ENCODE peak calls at places on chromosome 22, in ten cellular contexts. O is AG04449, H is right lobe of liver, Y is colonic mucosa, T is PC-3, F is neural crest cell, G is IMR-90, A is psoas muscle, R is AG09319, S is kidney epithelial cell. V is an unnamed sample.

GRCh38 chr22:47918276-47918928 is 1156.0 kb downstream of the TBC1D22A start:
- DNase-seq in O (no peak), H (no peak), Y (no peak), T (no peak), F (no peak), G (no peak), A (no peak), R (no peak), S (no peak), V (no peak)

GRCh38 chr22:28933321-28933720 is 49.9 kb downstream of the ZNRF3 start:
- DNase-seq in O (no peak), H (no peak), Y (no peak), T (no peak), F (no peak), G (no peak), A (no peak), R (no peak), S (no peak), V (no peak)

GRCh38 chr22:39348909-39349505 is 784 bp upstream of the SYNGR1 start:
- DNase-seq in O (no peak), H (peak), Y (no peak), T (no peak), F (no peak), G (no peak), A (no peak), R (no peak), S (no peak), V (no peak)

GRCh38 chr22:39179841-39180335 is 27.4 kb upstream of the CBX7 start:
- DNase-seq in O (no peak), H (no peak), Y (no peak), T (no peak), F (no peak), G (no peak), A (no peak), R (no peak), S (no peak), V (no peak)

GRCh38 chr22:29291215-29291614 is 15.2 kb upstream of the GAS2L1 start:
- DNase-seq in O (no peak), H (no peak), Y (no peak), T (no peak), F (no peak), G (no peak), A (no peak), R (no peak), S (no peak), V (no peak)

GRCh38 chr22:42432020-42432596 is at the start of gene NFAM1:
- DNase-seq in O (no peak), H (peak), Y (peak), T (no peak), F (no peak), G (no peak), A (peak), R (no peak), S (no peak), V (no peak)

GRCh38 chr22:49910229-49911155 is 7.7 kb downstream of the ALG12 start:
- DNase-seq in O (no peak), H (no peak), Y (no peak), T (no peak), F (no peak), G (no peak), A (peak), R (no peak), S (no peak), V (no peak)

GRCh38 chr22:19897726-19898515 is 43.2 kb upstream of the GNB1L start:
- DNase-seq in O (no peak), H (no peak), Y (no peak), T (no peak), F (no peak), G (no peak), A (no peak), R (no peak), S (no peak), V (no peak)

GRCh38 chr22:31177420-31178162 is 17.6 kb downstream of the RNF185 start:
- DNase-seq in O (peak), H (no peak), Y (no peak), T (peak), F (no peak), G (peak), A (no peak), R (peak), S (peak), V (peak)

GRCh38 chr22:19943665-19944026 is 2.0 kb upstream of the TXNRD2 start:
- DNase-seq in O (no peak), H (no peak), Y (no peak), T (no peak), F (no peak), G (peak), A (no peak), R (no peak), S (peak), V (peak)

GRCh38 chr22:20431520-20432237 is 5.9 kb downstream of the SCARF2 start:
- DNase-seq in O (no peak), H (no peak), Y (no peak), T (no peak), F (no peak), G (no peak), A (peak), R (no peak), S (no peak), V (no peak)

GRCh38 chr22:38843716-38844660 is at the start of gene NPTXR:
- DNase-seq in O (no peak), H (peak), Y (no peak), T (peak), F (peak), G (peak), A (peak), R (no peak), S (no peak), V (no peak)

GRCh38 chr22:48954781-48955311 is 872.8 kb downstream of the BRD1 start:
- DNase-seq in O (no peak), H (no peak), Y (no peak), T (no peak), F (no peak), G (no peak), A (no peak), R (no peak), S (no peak), V (no peak)

GRCh38 chr22:30210235-30210831 is 36.2 kb downstream of the LIF start:
- DNase-seq in O (no peak), H (no peak), Y (no peak), T (peak), F (peak), G (peak), A (no peak), R (no peak), S (peak), V (no peak)

GRCh38 chr22:45073064-45073463 is 63.3 kb upstream of the PHF21B start:
- DNase-seq in O (no peak), H (no peak), Y (no peak), T (no peak), F (no peak), G (no peak), A (no peak), R (no peak), S (no peak), V (no peak)

GRCh38 chr22:38831166-38831945 is 12.5 kb downstream of the NPTXR start:
- DNase-seq in O (no peak), H (no peak), Y (no peak), T (no peak), F (no peak), G (peak), A (peak), R (no peak), S (peak), V (no peak)

GRCh38 chr22:31556627-31557203 is 60.4 kb downstream of the SFI1 start:
- DNase-seq in O (no peak), H (no peak), Y (no peak), T (peak), F (peak), G (peak), A (no peak), R (peak), S (no peak), V (no peak)

GRCh38 chr22:18048441-18048898 is 24.1 kb upstream of the MICAL3 start:
- DNase-seq in O (no peak), H (no peak), Y (peak), T (no peak), F (no peak), G (peak), A (peak), R (peak), S (no peak), V (no peak)

GRCh38 chr22:17575681-17576080 is 12.4 kb downstream of the SLC25A18 start:
- DNase-seq in O (no peak), H (no peak), Y (no peak), T (no peak), F (no peak), G (no peak), A (no peak), R (no peak), S (no peak), V (no peak)

GRCh38 chr22:33785283-33785991 is 134.8 kb downstream of the LARGE1 start:
- DNase-seq in O (peak), H (no peak), Y (no peak), T (peak), F (no peak), G (peak), A (no peak), R (no peak), S (peak), V (peak)

GRCh38 chr22:39493759-39494158 is 8.3 kb upstream of the MIEF1 start:
- DNase-seq in O (peak), H (no peak), Y (no peak), T (peak), F (no peak), G (peak), A (no peak), R (peak), S (no peak), V (no peak)

GRCh38 chr22:33105501-33105911 is 47.3 kb upstream of the SYN3 start:
- DNase-seq in O (no peak), H (no peak), Y (no peak), T (no peak), F (no peak), G (peak), A (no peak), R (peak), S (peak), V (no peak)

GRCh38 chr22:44848296-44848741 is 95.9 kb downstream of the ARHGAP8 start:
- DNase-seq in O (no peak), H (no peak), Y (no peak), T (no peak), F (no peak), G (peak), A (peak), R (no peak), S (no peak), V (no peak)

GRCh38 chr22:24441406-24442351 is 14.3 kb downstream of the ADORA2A start:
- DNase-seq in O (no peak), H (no peak), Y (no peak), T (no peak), F (no peak), G (no peak), A (peak), R (no peak), S (no peak), V (no peak)

GRCh38 chr22:32082331-32082730 is 39.3 kb downstream of the SLC5A1 start:
- DNase-seq in O (no peak), H (no peak), Y (no peak), T (no peak), F (no peak), G (no peak), A (no peak), R (no peak), S (no peak), V (no peak)

GRCh38 chr22:27214691-27215090 is 557.3 kb downstream of the MIAT start:
- DNase-seq in O (no peak), H (no peak), Y (no peak), T (no peak), F (no peak), G (no peak), A (no peak), R (no peak), S (no peak), V (no peak)
- TF ChIP-seq CTCF in O (no peak), H (no peak), Y (no peak), T (no peak), F (no peak), G (no peak), A (no peak), R (no peak), S (no peak), V (no peak)

GRCh38 chr22:36384766-36385400 is 2.9 kb downstream of the MYH9 start:
- DNase-seq in O (no peak), H (no peak), Y (no peak), T (no peak), F (peak), G (no peak), A (no peak), R (no peak), S (no peak), V (no peak)
- TF ChIP-seq CTCF in O (no peak), H (no peak), Y (no peak), T (no peak), F (no peak), G (no peak), A (no peak), R (no peak), S (no peak), V (no peak)

GRCh38 chr22:46612341-46612903 is 7.8 kb upstream of the GRAMD4 start:
- DNase-seq in O (no peak), H (no peak), Y (no peak), T (no peak), F (no peak), G (no peak), A (no peak), R (no peak), S (no peak), V (no peak)
- TF ChIP-seq CTCF in O (no peak), H (no peak), Y (no peak), T (no peak), F (no peak), G (no peak), A (no peak), R (no peak), S (no peak), V (no peak)

GRCh38 chr22:36334081-36334831 is 53.5 kb downstream of the MYH9 start:
- DNase-seq in O (no peak), H (no peak), Y (peak), T (no peak), F (no peak), G (no peak), A (no peak), R (no peak), S (no peak), V (no peak)
- TF ChIP-seq CTCF in O (peak), H (no peak), Y (no peak), T (peak), F (no peak), G (no peak), A (peak), R (no peak), S (peak), V (peak)

DNA sequence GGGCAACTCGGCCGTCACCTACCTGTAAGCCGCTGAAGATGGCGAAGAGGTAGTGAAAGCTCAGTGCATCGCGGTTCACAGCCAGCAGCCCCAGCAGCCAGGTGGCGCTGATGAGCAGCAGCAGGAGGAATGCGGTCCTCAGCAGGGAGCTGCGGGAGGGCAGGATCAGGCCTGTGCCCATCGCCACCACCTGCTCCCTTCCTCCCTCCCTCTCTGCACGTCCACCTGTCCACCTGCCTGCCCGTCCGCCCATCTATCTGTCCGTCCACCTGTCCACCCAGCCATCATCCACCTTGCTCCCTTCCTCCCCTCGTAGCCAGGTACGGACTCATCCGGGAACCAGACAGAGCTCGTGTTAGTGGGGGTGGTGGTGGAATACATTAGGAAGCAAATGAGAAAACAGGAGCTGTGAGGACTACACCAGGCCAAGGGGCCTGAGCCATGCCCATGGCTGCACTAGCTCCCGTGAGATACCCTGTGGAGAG is 32.2 kb downstream of the TRMU start:
- DNase-seq in O (no peak), H (peak), Y (peak), T (peak), F (peak), G (peak), A (peak), R (no peak), S (no peak), V (no peak)
- TF ChIP-seq CTCF in O (peak), H (peak), Y (peak), T (peak), F (peak), G (peak), A (peak), R (peak), S (peak), V (peak)

GRCh38 chr22:22817468-22818201 is 70.0 kb upstream of the IGLL5 start:
- DNase-seq in O (no peak), H (no peak), Y (no peak), T (no peak), F (no peak), G (no peak), A (no peak), R (no peak), S (no peak), V (no peak)
- TF ChIP-seq CTCF in O (no peak), H (peak), Y (no peak), T (no peak), F (no peak), G (no peak), A (no peak), R (no peak), S (peak), V (no peak)